ENCODE peak calls at places on chromosomes 5 and 9, in four cellular contexts. T is H1, I is HepG2, M is GM12878. K is an unnamed sample.

GRCh38 chr5:78287833-78288232 is 6.7 kb downstream of the AP3B1 start:
- DNase-seq in M (no peak), T (no peak), I (no peak), K (no peak)

GRCh38 chr5:168324864-168325615 is 33.6 kb downstream of the WWC1 start:
- DNase-seq in T (no peak), M (no peak), I (peak), K (no peak)

GRCh38 chr9:113964740-113965095 is 88.6 kb downstream of the ZNF618 start:
- DNase-seq in M (no peak), T (no peak), I (no peak), K (no peak)

GRCh38 chr5:173639-174600 is 17.4 kb upstream of the LRRC14B start:
- DNase-seq in I (no peak), M (no peak), T (no peak), K (no peak)

GRCh38 chr9:121780177-121780576 is 128.7 kb downstream of the DAB2IP start:
- DNase-seq in I (no peak), T (no peak), M (no peak), K (no peak)

GRCh38 chr9:83706703-83707517 is 848 bp downstream of the UBQLN1 start:
- DNase-seq in M (no peak), T (peak), I (peak), K (peak)

GRCh38 chr5:98497391-98497790 is 276.1 kb upstream of the RGMB start:
- DNase-seq in T (no peak), I (no peak), M (no peak), K (no peak)

GRCh38 chr5:53472720-53473510 is 7.5 kb upstream of the FST start:
- DNase-seq in M (no peak), I (no peak), T (no peak), K (no peak)

GRCh38 chr5:14173419-14174234 is 30.5 kb downstream of the TRIO start:
- DNase-seq in I (no peak), T (no peak), M (no peak), K (no peak)

GRCh38 chr9:69750085-69750484 is 9.7 kb downstream of the PTAR1 start:
- DNase-seq in M (no peak), I (no peak), T (no peak), K (no peak)

GRCh38 chr5:33441241-33441844 is 578 bp downstream of the TARS1 start:
- DNase-seq in M (peak), I (peak), T (no peak), K (peak)

GRCh38 chr5:67156976-67157583 is 39.5 kb downstream of the CD180 start:
- DNase-seq in I (peak), M (no peak), T (no peak), K (peak)

GRCh38 chr5:8993031-8993430 is 552.8 kb downstream of the SEMA5A start:
- DNase-seq in I (no peak), T (no peak), M (no peak), K (peak)

GRCh38 chr9:32431940-32432555 is 47.6 kb downstream of the ACO1 start:
- DNase-seq in I (peak), T (peak), M (no peak), K (peak)

DNA sequence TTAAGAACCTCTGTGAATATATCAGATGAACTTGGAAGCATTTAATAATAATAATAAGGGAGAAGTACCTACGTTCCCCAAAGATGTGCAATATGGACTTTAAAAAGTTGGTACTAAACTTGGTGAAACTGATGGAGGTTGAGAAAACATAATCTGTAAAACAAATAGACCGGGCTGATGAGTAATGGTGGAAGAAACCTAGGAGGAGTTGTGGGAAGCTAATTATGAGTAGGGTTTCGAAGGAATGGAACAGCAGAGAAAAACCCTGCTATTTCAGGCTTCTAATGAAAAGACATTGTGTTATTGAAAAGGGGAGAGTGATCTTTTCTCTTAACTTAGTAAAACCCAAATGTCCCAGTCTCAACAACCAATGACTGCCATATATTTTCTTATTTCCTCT is 229.3 kb downstream of the PCSK1 start:
- DNase-seq in T (no peak), M (no peak), I (no peak), K (no peak)
- TF ChIP-seq HDAC6 in T (no peak), M (no peak), I (no peak), K (no peak)

GRCh38 chr9:130939405-130939941 is 426 bp upstream of the FIBCD1 start:
- DNase-seq in I (no peak), M (no peak), T (peak), K (no peak)
- TF ChIP-seq MAX in I (no peak), M (no peak), T (peak), K (no peak)

GRCh38 chr5:133945561-133945960 is 22.9 kb downstream of the C5orf15 start:
- DNase-seq in T (no peak), M (no peak), I (no peak), K (no peak)
- TF ChIP-seq HDAC6 in T (no peak), M (no peak), I (no peak), K (no peak)

GRCh38 chr9:13705913-13706312 is 426.4 kb upstream of the MPDZ start:
- DNase-seq in M (no peak), I (no peak), T (no peak), K (no peak)

GRCh38 chr9:13707635-13708410 is 428.3 kb upstream of the MPDZ start:
- DNase-seq in T (no peak), I (no peak), M (no peak), K (no peak)

DNA sequence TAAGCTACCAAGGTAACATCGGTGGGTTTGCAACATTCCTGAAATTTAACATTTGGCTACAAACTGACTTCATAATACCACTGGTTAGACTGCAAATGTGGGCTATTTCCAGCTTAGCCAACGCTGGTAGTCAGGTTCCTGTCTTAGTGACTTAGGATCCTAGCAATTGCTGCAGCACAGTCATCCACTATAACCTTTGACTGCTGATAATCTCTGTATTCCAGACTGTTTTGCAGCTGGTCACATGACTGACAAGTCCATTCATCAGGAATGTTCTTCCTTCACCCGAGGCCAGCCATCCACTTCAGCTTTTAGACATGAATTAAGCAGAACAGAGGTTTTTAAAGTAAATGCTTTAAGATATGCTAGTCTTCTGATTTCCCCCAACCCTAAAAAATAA is 425.9 kb upstream of the MPDZ start:
- DNase-seq in M (no peak), T (no peak), I (no peak), K (no peak)
- TF ChIP-seq MAX in M (no peak), T (no peak), I (no peak), K (no peak)

GRCh38 chr9:137433916-137434431 is 7.2 kb downstream of the ENTPD8 start:
- DNase-seq in M (no peak), I (no peak), T (no peak), K (no peak)
- TF ChIP-seq HDAC6 in M (no peak), I (no peak), T (no peak), K (no peak)